ENCODE peak calls at places on chromosomes 5 and 9, in seven cellular contexts. J is thyroid gland, Z is endothelial cell, K is transverse colon, W is GM12865, N is fibroblast of villous mesenchyme, Y is heart left ventricle. C is an unnamed sample.

GRCh38 chr9:76519027-76519835 is 60.2 kb downstream of the GCNT1 start:
- DNase-seq in J (peak), Z (no peak), K (no peak), W (no peak), N (no peak), Y (no peak), C (peak)

GRCh38 chr5:17143335-17143734 is 74.1 kb upstream of the BASP1 start:
- DNase-seq in J (no peak), Z (no peak), K (peak), W (no peak), N (no peak), Y (no peak), C (no peak)

GRCh38 chr5:83440826-83441225 is 30.7 kb upstream of the VCAN start:
- DNase-seq in J (no peak), Z (no peak), K (no peak), W (no peak), N (peak), Y (no peak), C (no peak)

GRCh38 chr9:4062966-4063365 is 236.9 kb downstream of the GLIS3 start:
- DNase-seq in J (no peak), Z (no peak), K (no peak), W (no peak), N (no peak), Y (no peak), C (no peak)

GRCh38 chr5:14264605-14265316 is 121.6 kb downstream of the TRIO start:
- DNase-seq in J (peak), Z (peak), K (peak), W (peak), N (peak), Y (peak), C (peak)

GRCh38 chr5:134101686-134102439 is 12.6 kb upstream of the TCF7 start:
- DNase-seq in J (peak), Z (peak), K (peak), W (peak), N (no peak), Y (peak), C (peak)

GRCh38 chr9:136596630-136597031 is 50.8 kb upstream of the NOTCH1 start:
- DNase-seq in J (no peak), Z (no peak), K (no peak), W (no peak), N (no peak), Y (no peak), C (no peak)

GRCh38 chr9:17635115-17635890 is 56.4 kb downstream of the SH3GL2 start:
- DNase-seq in J (no peak), Z (no peak), K (no peak), W (no peak), N (no peak), Y (no peak), C (no peak)

GRCh38 chr5:180315762-180316212 is 23.9 kb upstream of the MAPK9 start:
- DNase-seq in J (peak), Z (peak), K (peak), W (peak), N (peak), Y (peak), C (peak)

GRCh38 chr9:35856206-35856605 is 14.0 kb downstream of the OR13J1 start:
- DNase-seq in J (no peak), Z (no peak), K (no peak), W (no peak), N (no peak), Y (no peak), C (no peak)

GRCh38 chr5:165457854-165458481 is 1952.5 kb downstream of the MAT2B start:
- DNase-seq in J (no peak), Z (peak), K (no peak), W (peak), N (peak), Y (no peak), C (peak)

GRCh38 chr5:158120760-158121159 is 261.8 kb upstream of the CLINT1 start:
- DNase-seq in J (no peak), Z (no peak), K (no peak), W (no peak), N (no peak), Y (no peak), C (no peak)

GRCh38 chr5:124706729-124707361 is 39.6 kb downstream of the ZNF608 start:
- DNase-seq in J (peak), Z (no peak), K (peak), W (peak), N (no peak), Y (peak), C (no peak)

GRCh38 chr9:38202335-38202938 is 133.4 kb upstream of the SHB start:
- DNase-seq in J (no peak), Z (no peak), K (no peak), W (no peak), N (no peak), Y (no peak), C (no peak)

GRCh38 chr5:161966544-161966943 is 101.0 kb upstream of the GABRG2 start:
- DNase-seq in J (no peak), Z (peak), K (no peak), W (peak), N (no peak), Y (no peak), C (no peak)

GRCh38 chr5:101942321-101942882 is 353.7 kb downstream of the SLCO4C1 start:
- DNase-seq in J (peak), Z (peak), K (peak), W (peak), N (no peak), Y (no peak), C (peak)

GRCh38 chr9:27554712-27555111 is 18.6 kb downstream of the C9orf72 start:
- DNase-seq in J (no peak), Z (no peak), K (no peak), W (no peak), N (no peak), Y (no peak), C (no peak)

GRCh38 chr9:116361558-116361957 is 208.0 kb downstream of the PAPPA start:
- DNase-seq in J (peak), Z (no peak), K (no peak), W (no peak), N (no peak), Y (no peak), C (no peak)

GRCh38 chr5:132687995-132688394 is 14.2 kb downstream of the IL4 start:
- DNase-seq in J (no peak), Z (no peak), K (no peak), W (peak), N (no peak), Y (no peak), C (no peak)

GRCh38 chr5:68459093-68459492 is 243.5 kb downstream of the PIK3R1 start:
- DNase-seq in J (no peak), Z (no peak), K (no peak), W (no peak), N (no peak), Y (no peak), C (no peak)

GRCh38 chr5:178453224-178453623 is 137.0 kb downstream of the COL23A1 start:
- DNase-seq in J (peak), Z (no peak), K (no peak), W (no peak), N (no peak), Y (no peak), C (no peak)

GRCh38 chr5:148382961-148383360 is 797 bp upstream of the FBXO38 start:
- DNase-seq in J (no peak), Z (no peak), K (no peak), W (no peak), N (no peak), Y (no peak), C (no peak)
- TF ChIP-seq CTCF in J (no peak), Z (no peak), K (no peak), W (no peak), N (no peak), Y (no peak), C (no peak)

GRCh38 chr5:128674837-128675446 is 136.9 kb upstream of the FBN2 start:
- DNase-seq in J (peak), Z (peak), K (peak), W (peak), N (peak), Y (peak), C (peak)
- TF ChIP-seq CTCF in J (peak), Z (peak), K (peak), W (peak), N (peak), Y (peak), C (peak)

GRCh38 chr9:129162497-129162896 is 15.6 kb downstream of the IER5L start:
- DNase-seq in J (no peak), Z (no peak), K (no peak), W (no peak), N (no peak), Y (no peak), C (no peak)
- TF ChIP-seq CTCF in J (no peak), Z (no peak), K (no peak), W (no peak), N (no peak), Y (no peak), C (no peak)

DNA sequence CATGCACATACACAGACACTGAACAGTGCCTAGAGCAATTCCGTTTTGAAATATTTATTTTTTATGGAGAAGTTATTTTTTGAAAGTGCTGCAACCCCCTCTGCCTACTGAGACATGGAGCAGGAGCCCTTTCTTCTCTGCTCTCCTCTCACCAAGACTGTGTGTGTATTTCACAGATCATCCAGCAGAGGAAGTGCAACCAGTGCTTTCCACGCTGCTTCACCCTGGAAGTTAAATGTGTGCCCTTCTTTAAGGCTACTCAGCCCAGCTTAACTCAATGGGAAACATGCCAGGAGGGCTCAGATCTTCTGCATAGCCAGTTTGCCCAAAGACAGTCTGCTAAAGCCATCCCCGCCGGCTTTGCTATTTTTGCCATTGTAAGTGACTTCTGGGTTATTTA is 606.3 kb downstream of the TLE1 start:
- DNase-seq in J (no peak), Z (no peak), K (no peak), W (no peak), N (peak), Y (no peak), C (no peak)
- TF ChIP-seq CTCF in J (no peak), Z (no peak), K (peak), W (no peak), N (peak), Y (no peak), C (no peak)

GRCh38 chr9:133030317-133031129 is at the start of gene GTF3C5:
- DNase-seq in J (peak), Z (peak), K (peak), W (peak), N (peak), Y (peak), C (peak)
- TF ChIP-seq CTCF in J (peak), Z (no peak), K (no peak), W (no peak), N (peak), Y (no peak), C (no peak)

DNA sequence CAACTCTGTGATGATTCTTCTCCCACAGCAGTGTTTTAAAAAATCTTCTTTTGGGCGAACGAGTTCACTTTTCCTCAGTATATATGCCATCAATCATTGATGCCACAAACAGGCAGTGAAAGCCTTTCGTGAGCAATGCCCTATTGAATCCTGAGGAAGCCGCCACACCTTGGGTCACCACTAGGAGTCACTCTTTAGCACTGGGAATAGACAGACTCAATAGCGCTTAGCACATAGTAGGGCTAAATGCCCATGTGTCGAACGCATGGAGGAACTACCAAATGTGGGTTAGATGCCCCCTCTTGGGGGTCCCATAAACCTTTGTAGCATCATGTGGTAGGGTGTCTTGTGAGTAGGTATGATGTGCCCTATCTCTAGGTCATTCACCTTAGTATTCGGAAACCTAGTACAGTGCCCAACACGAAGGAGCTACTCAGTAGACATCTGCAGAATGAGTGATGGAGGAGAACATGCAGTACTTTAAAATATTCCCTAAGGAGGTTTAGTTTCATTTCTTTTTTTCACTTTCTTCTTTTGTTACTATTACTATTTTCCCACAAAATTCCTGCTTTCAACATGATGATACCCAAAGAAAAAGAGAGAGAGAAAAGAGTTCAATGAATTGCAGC is 603.7 kb downstream of the BNC2 start:
- DNase-seq in J (no peak), Z (peak), K (no peak), W (no peak), N (no peak), Y (no peak), C (peak)
- TF ChIP-seq CTCF in J (peak), Z (peak), K (peak), W (peak), N (peak), Y (peak), C (peak)

DNA sequence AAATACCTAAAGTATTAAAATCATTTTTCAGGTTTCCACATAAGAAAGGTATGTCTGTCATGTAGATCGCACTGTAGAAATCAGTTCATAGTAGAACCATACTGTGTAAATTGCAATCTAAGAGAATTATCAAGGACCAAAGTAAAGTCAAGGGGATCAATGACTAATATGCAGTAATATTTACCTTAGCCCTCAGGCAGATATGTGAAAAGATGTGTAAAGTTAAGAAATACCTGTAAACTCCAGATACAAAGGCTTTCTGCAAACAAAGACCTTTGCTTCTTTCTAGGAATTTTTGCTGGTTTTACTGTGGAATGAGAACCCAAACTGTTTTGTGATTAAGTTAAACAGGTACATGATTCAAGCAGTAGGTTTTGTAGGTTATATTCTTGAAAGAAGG is 11.6 kb downstream of the POLK start:
- DNase-seq in J (no peak), Z (no peak), K (no peak), W (no peak), N (no peak), Y (no peak), C (no peak)
- TF ChIP-seq CTCF in J (no peak), Z (no peak), K (no peak), W (no peak), N (no peak), Y (no peak), C (no peak)